ENCODE peak calls at places on chromosomes 4 and X, in four cellular contexts. T is gastroesophageal sphincter; V is activated naive CD8-positive, alpha-beta T cell treated with anti-CD3 and anti-CD28 coated beads, Interleukin-2, amount 50 U/mL, for 24 hours; J is activated T-cell treated with anti-CD3 and anti-CD28 coated beads, Interleukin-2, amount 50 U/mL, for 72 hours. F is an unnamed sample.

GRCh38 chr4:17189322-17189721 is 290.9 kb upstream of the LDB2 start:
- ATAC-seq in J (no peak), V (no peak), T (peak; percentile 71), F (no peak)

GRCh38 chrX:44415639-44416386 is 72.3 kb upstream of the EFHC2 start:
- ATAC-seq in V (no peak), T (no peak), J (no peak), F (no peak)

GRCh38 chr4:175380841-175381240 is 431.2 kb downstream of the GPM6A start:
- ATAC-seq in J (no peak), T (no peak), V (no peak), F (no peak)

GRCh38 chr4:74975848-74976824 is 43.2 kb downstream of the PARM1 start:
- ATAC-seq in V (no peak), J (no peak), T (no peak), F (no peak)

GRCh38 chrX:7119927-7120577 is 27.5 kb upstream of the STS start:
- ATAC-seq in V (no peak), T (no peak), J (no peak), F (no peak)

GRCh38 chr4:127410644-127411043 is 222.1 kb upstream of the INTU start:
- ATAC-seq in T (no peak), V (no peak), J (no peak), F (no peak)

GRCh38 chr4:9996319-9997110 is 24.8 kb downstream of the SLC2A9 start:
- ATAC-seq in T (no peak), J (no peak), V (no peak), F (no peak)

GRCh38 chrX:9953396-9953795 is 13.8 kb upstream of the CLDN34 start:
- ATAC-seq in V (no peak), T (no peak), J (no peak), F (no peak)

GRCh38 chr4:74654230-74654681 is 140.1 kb downstream of the BTC start:
- ATAC-seq in J (no peak), V (no peak), T (no peak), F (no peak)

GRCh38 chrX:37906357-37906756 is 59.0 kb upstream of the DYNLT3 start:
- ATAC-seq in V (no peak), J (no peak), T (no peak), F (no peak)

GRCh38 chrX:41382699-41383645 is 49.0 kb downstream of the DDX3X start:
- ATAC-seq in T (no peak), J (peak; percentile 81), V (peak; percentile 66), F (peak; percentile 69)

GRCh38 chr4:1462009-1462767 is 55.9 kb upstream of the NKX1-1 start:
- ATAC-seq in V (no peak), J (no peak), T (no peak), F (no peak)

GRCh38 chr4:44700427-44700826 is 22.2 kb downstream of the GUF1 start:
- ATAC-seq in T (no peak), J (no peak), V (no peak), F (no peak)

GRCh38 chr4:4574792-4575191 is 32.9 kb upstream of the STX18 start:
- ATAC-seq in T (peak; percentile 33), J (no peak), V (no peak), F (no peak)

GRCh38 chr4:1927675-1928074 is 56.5 kb downstream of the NSD2 start:
- ATAC-seq in T (no peak), J (no peak), V (no peak), F (no peak)

GRCh38 chr4:77167173-77167572 is 10.2 kb downstream of the CCNG2 start:
- ATAC-seq in V (no peak), T (no peak), J (no peak), F (no peak)

GRCh38 chrX:13277539-13277938 is 42.3 kb downstream of the ATXN3L start:
- ATAC-seq in T (no peak), V (no peak), J (no peak), F (no peak)

GRCh38 chr4:95921470-95921869 is 81.6 kb downstream of the PDHA2 start:
- ATAC-seq in T (no peak), J (no peak), V (no peak), F (no peak)

GRCh38 chrX:10329984-10330383 is 173.2 kb downstream of the CLCN4 start:
- ATAC-seq in V (no peak), J (no peak), T (no peak), F (no peak)

GRCh38 chrX:13574600-13574999 is 5.2 kb downstream of the EGFL6 start:
- ATAC-seq in T (no peak), V (no peak), J (peak; percentile 65), F (no peak)